ENCODE peak calls at places on chromosome 10, in nine cellular contexts. One of them, this sample, is unnamed.

GRCh38 chr10:11171452-11171851 is 153.8 kb downstream of the CELF2 start:
- DNase-seq in natural killer cell treated with Interleukin-12 subunit alpha and Interleukin-12 subunit beta and Interleukin-15 and Interleukin-18, amount 100 ng/mL, for 72 hours: no peak
- DNase-seq in endothelial cell: no peak
- DNase-seq in heart right ventricle: no peak
- DNase-seq in neural crest cell: no peak
- DNase-seq in stimulated activated CD4-positive, alpha-beta T cell treated with anti-CD3 and anti-CD28 coated beads, Interleukin-1b, Interleukin-23, amount 100 ng/mL, for 1 hour: no peak
- DNase-seq in left ventricle myocardium superior: no peak
- DNase-seq in germinal center: no peak
- DNase-seq in M059J: no peak
- DNase-seq in this sample: no peak

GRCh38 chr10:95655571-95656290 is 780 bp downstream of the ALDH18A1 start:
- DNase-seq in natural killer cell treated with Interleukin-12 subunit alpha and Interleukin-12 subunit beta and Interleukin-15 and Interleukin-18, amount 100 ng/mL, for 72 hours: no peak
- DNase-seq in endothelial cell: no peak
- DNase-seq in heart right ventricle: no peak
- DNase-seq in neural crest cell: peak
- DNase-seq in stimulated activated CD4-positive, alpha-beta T cell treated with anti-CD3 and anti-CD28 coated beads, Interleukin-1b, Interleukin-23, amount 100 ng/mL, for 1 hour: no peak
- DNase-seq in left ventricle myocardium superior: no peak
- DNase-seq in germinal center: peak
- DNase-seq in M059J: peak
- DNase-seq in this sample: no peak

GRCh38 chr10:6398419-6398818 is 181.7 kb downstream of the PRKCQ start:
- DNase-seq in natural killer cell treated with Interleukin-12 subunit alpha and Interleukin-12 subunit beta and Interleukin-15 and Interleukin-18, amount 100 ng/mL, for 72 hours: no peak
- DNase-seq in endothelial cell: no peak
- DNase-seq in heart right ventricle: no peak
- DNase-seq in neural crest cell: no peak
- DNase-seq in stimulated activated CD4-positive, alpha-beta T cell treated with anti-CD3 and anti-CD28 coated beads, Interleukin-1b, Interleukin-23, amount 100 ng/mL, for 1 hour: no peak
- DNase-seq in left ventricle myocardium superior: no peak
- DNase-seq in germinal center: no peak
- DNase-seq in M059J: peak
- DNase-seq in this sample: no peak

GRCh38 chr10:60677541-60678129 is 100.6 kb upstream of the CDK1 start:
- DNase-seq in natural killer cell treated with Interleukin-12 subunit alpha and Interleukin-12 subunit beta and Interleukin-15 and Interleukin-18, amount 100 ng/mL, for 72 hours: no peak
- DNase-seq in endothelial cell: no peak
- DNase-seq in heart right ventricle: no peak
- DNase-seq in neural crest cell: no peak
- DNase-seq in stimulated activated CD4-positive, alpha-beta T cell treated with anti-CD3 and anti-CD28 coated beads, Interleukin-1b, Interleukin-23, amount 100 ng/mL, for 1 hour: no peak
- DNase-seq in left ventricle myocardium superior: no peak
- DNase-seq in germinal center: no peak
- DNase-seq in M059J: no peak
- DNase-seq in this sample: no peak

GRCh38 chr10:34046651-34047050 is 712.2 kb upstream of the NRP1 start:
- DNase-seq in natural killer cell treated with Interleukin-12 subunit alpha and Interleukin-12 subunit beta and Interleukin-15 and Interleukin-18, amount 100 ng/mL, for 72 hours: no peak
- DNase-seq in endothelial cell: no peak
- DNase-seq in heart right ventricle: no peak
- DNase-seq in neural crest cell: no peak
- DNase-seq in stimulated activated CD4-positive, alpha-beta T cell treated with anti-CD3 and anti-CD28 coated beads, Interleukin-1b, Interleukin-23, amount 100 ng/mL, for 1 hour: no peak
- DNase-seq in left ventricle myocardium superior: no peak
- DNase-seq in germinal center: no peak
- DNase-seq in M059J: no peak
- DNase-seq in this sample: no peak

GRCh38 chr10:87000491-87000890 is 19.6 kb upstream of the FAM25A start:
- DNase-seq in natural killer cell treated with Interleukin-12 subunit alpha and Interleukin-12 subunit beta and Interleukin-15 and Interleukin-18, amount 100 ng/mL, for 72 hours: no peak
- DNase-seq in endothelial cell: no peak
- DNase-seq in heart right ventricle: no peak
- DNase-seq in neural crest cell: no peak
- DNase-seq in stimulated activated CD4-positive, alpha-beta T cell treated with anti-CD3 and anti-CD28 coated beads, Interleukin-1b, Interleukin-23, amount 100 ng/mL, for 1 hour: no peak
- DNase-seq in left ventricle myocardium superior: no peak
- DNase-seq in germinal center: no peak
- DNase-seq in M059J: peak
- DNase-seq in this sample: no peak

GRCh38 chr10:63712717-63713115 is 191.5 kb downstream of the REEP3 start:
- DNase-seq in natural killer cell treated with Interleukin-12 subunit alpha and Interleukin-12 subunit beta and Interleukin-15 and Interleukin-18, amount 100 ng/mL, for 72 hours: no peak
- DNase-seq in endothelial cell: no peak
- DNase-seq in heart right ventricle: no peak
- DNase-seq in neural crest cell: no peak
- DNase-seq in stimulated activated CD4-positive, alpha-beta T cell treated with anti-CD3 and anti-CD28 coated beads, Interleukin-1b, Interleukin-23, amount 100 ng/mL, for 1 hour: no peak
- DNase-seq in left ventricle myocardium superior: no peak
- DNase-seq in germinal center: no peak
- DNase-seq in M059J: no peak
- DNase-seq in this sample: no peak

GRCh38 chr10:124597677-124598165 is 136.1 kb downstream of the LHPP start:
- DNase-seq in natural killer cell treated with Interleukin-12 subunit alpha and Interleukin-12 subunit beta and Interleukin-15 and Interleukin-18, amount 100 ng/mL, for 72 hours: peak
- DNase-seq in endothelial cell: no peak
- DNase-seq in heart right ventricle: no peak
- DNase-seq in neural crest cell: no peak
- DNase-seq in stimulated activated CD4-positive, alpha-beta T cell treated with anti-CD3 and anti-CD28 coated beads, Interleukin-1b, Interleukin-23, amount 100 ng/mL, for 1 hour: no peak
- DNase-seq in left ventricle myocardium superior: peak
- DNase-seq in germinal center: no peak
- DNase-seq in M059J: no peak
- DNase-seq in this sample: no peak

GRCh38 chr10:80453392-80453714 is 757 bp upstream of the TSPAN14 start:
- DNase-seq in natural killer cell treated with Interleukin-12 subunit alpha and Interleukin-12 subunit beta and Interleukin-15 and Interleukin-18, amount 100 ng/mL, for 72 hours: no peak
- DNase-seq in endothelial cell: no peak
- DNase-seq in heart right ventricle: no peak
- DNase-seq in neural crest cell: no peak
- DNase-seq in stimulated activated CD4-positive, alpha-beta T cell treated with anti-CD3 and anti-CD28 coated beads, Interleukin-1b, Interleukin-23, amount 100 ng/mL, for 1 hour: no peak
- DNase-seq in left ventricle myocardium superior: no peak
- DNase-seq in germinal center: no peak
- DNase-seq in M059J: no peak
- DNase-seq in this sample: no peak

GRCh38 chr10:49178489-49179471 is 9.4 kb downstream of the TMEM273 start:
- DNase-seq in natural killer cell treated with Interleukin-12 subunit alpha and Interleukin-12 subunit beta and Interleukin-15 and Interleukin-18, amount 100 ng/mL, for 72 hours: no peak
- DNase-seq in endothelial cell: no peak
- DNase-seq in heart right ventricle: no peak
- DNase-seq in neural crest cell: no peak
- DNase-seq in stimulated activated CD4-positive, alpha-beta T cell treated with anti-CD3 and anti-CD28 coated beads, Interleukin-1b, Interleukin-23, amount 100 ng/mL, for 1 hour: no peak
- DNase-seq in left ventricle myocardium superior: no peak
- DNase-seq in germinal center: peak
- DNase-seq in M059J: no peak
- DNase-seq in this sample: no peak

GRCh38 chr10:4343798-4344370 is 482.1 kb upstream of the AKR1E2 start:
- DNase-seq in natural killer cell treated with Interleukin-12 subunit alpha and Interleukin-12 subunit beta and Interleukin-15 and Interleukin-18, amount 100 ng/mL, for 72 hours: no peak
- DNase-seq in endothelial cell: no peak
- DNase-seq in heart right ventricle: no peak
- DNase-seq in neural crest cell: no peak
- DNase-seq in stimulated activated CD4-positive, alpha-beta T cell treated with anti-CD3 and anti-CD28 coated beads, Interleukin-1b, Interleukin-23, amount 100 ng/mL, for 1 hour: no peak
- DNase-seq in left ventricle myocardium superior: no peak
- DNase-seq in germinal center: no peak
- DNase-seq in M059J: no peak
- DNase-seq in this sample: no peak

GRCh38 chr10:102644066-102644645 is at the start of gene TRIM8:
- DNase-seq in natural killer cell treated with Interleukin-12 subunit alpha and Interleukin-12 subunit beta and Interleukin-15 and Interleukin-18, amount 100 ng/mL, for 72 hours: peak
- DNase-seq in endothelial cell: peak
- DNase-seq in heart right ventricle: no peak
- DNase-seq in neural crest cell: peak
- DNase-seq in stimulated activated CD4-positive, alpha-beta T cell treated with anti-CD3 and anti-CD28 coated beads, Interleukin-1b, Interleukin-23, amount 100 ng/mL, for 1 hour: no peak
- DNase-seq in left ventricle myocardium superior: peak
- DNase-seq in germinal center: peak
- DNase-seq in M059J: peak
- DNase-seq in this sample: no peak

GRCh38 chr10:62374862-62375710 is 917 bp downstream of the ZNF365 start:
- DNase-seq in natural killer cell treated with Interleukin-12 subunit alpha and Interleukin-12 subunit beta and Interleukin-15 and Interleukin-18, amount 100 ng/mL, for 72 hours: no peak
- DNase-seq in endothelial cell: no peak
- DNase-seq in heart right ventricle: no peak
- DNase-seq in neural crest cell: no peak
- DNase-seq in stimulated activated CD4-positive, alpha-beta T cell treated with anti-CD3 and anti-CD28 coated beads, Interleukin-1b, Interleukin-23, amount 100 ng/mL, for 1 hour: no peak
- DNase-seq in left ventricle myocardium superior: no peak
- DNase-seq in germinal center: peak
- DNase-seq in M059J: peak
- DNase-seq in this sample: no peak

GRCh38 chr10:44465430-44466115 is 80.7 kb upstream of the CXCL12 start:
- DNase-seq in natural killer cell treated with Interleukin-12 subunit alpha and Interleukin-12 subunit beta and Interleukin-15 and Interleukin-18, amount 100 ng/mL, for 72 hours: no peak
- DNase-seq in endothelial cell: no peak
- DNase-seq in heart right ventricle: no peak
- DNase-seq in neural crest cell: no peak
- DNase-seq in stimulated activated CD4-positive, alpha-beta T cell treated with anti-CD3 and anti-CD28 coated beads, Interleukin-1b, Interleukin-23, amount 100 ng/mL, for 1 hour: no peak
- DNase-seq in left ventricle myocardium superior: no peak
- DNase-seq in germinal center: no peak
- DNase-seq in M059J: peak
- DNase-seq in this sample: no peak

GRCh38 chr10:73647211-73647874 is 6.1 kb upstream of the MYOZ1 start:
- DNase-seq in natural killer cell treated with Interleukin-12 subunit alpha and Interleukin-12 subunit beta and Interleukin-15 and Interleukin-18, amount 100 ng/mL, for 72 hours: no peak
- DNase-seq in endothelial cell: peak
- DNase-seq in heart right ventricle: no peak
- DNase-seq in neural crest cell: peak
- DNase-seq in stimulated activated CD4-positive, alpha-beta T cell treated with anti-CD3 and anti-CD28 coated beads, Interleukin-1b, Interleukin-23, amount 100 ng/mL, for 1 hour: no peak
- DNase-seq in left ventricle myocardium superior: peak
- DNase-seq in germinal center: peak
- DNase-seq in M059J: no peak
- DNase-seq in this sample: no peak

GRCh38 chr10:63819753-63820347 is 298.6 kb downstream of the REEP3 start:
- DNase-seq in natural killer cell treated with Interleukin-12 subunit alpha and Interleukin-12 subunit beta and Interleukin-15 and Interleukin-18, amount 100 ng/mL, for 72 hours: no peak
- DNase-seq in endothelial cell: peak
- DNase-seq in heart right ventricle: peak
- DNase-seq in neural crest cell: peak
- DNase-seq in stimulated activated CD4-positive, alpha-beta T cell treated with anti-CD3 and anti-CD28 coated beads, Interleukin-1b, Interleukin-23, amount 100 ng/mL, for 1 hour: no peak
- DNase-seq in left ventricle myocardium superior: peak
- DNase-seq in germinal center: peak
- DNase-seq in M059J: peak
- DNase-seq in this sample: no peak

GRCh38 chr10:125201108-125201524 is 40.8 kb upstream of the CTBP2 start:
- DNase-seq in natural killer cell treated with Interleukin-12 subunit alpha and Interleukin-12 subunit beta and Interleukin-15 and Interleukin-18, amount 100 ng/mL, for 72 hours: no peak
- DNase-seq in endothelial cell: no peak
- DNase-seq in heart right ventricle: no peak
- DNase-seq in neural crest cell: no peak
- DNase-seq in stimulated activated CD4-positive, alpha-beta T cell treated with anti-CD3 and anti-CD28 coated beads, Interleukin-1b, Interleukin-23, amount 100 ng/mL, for 1 hour: no peak
- DNase-seq in left ventricle myocardium superior: no peak
- DNase-seq in germinal center: no peak
- DNase-seq in M059J: peak
- DNase-seq in this sample: no peak

GRCh38 chr10:4623757-4624420 is 202.1 kb upstream of the AKR1E2 start:
- DNase-seq in natural killer cell treated with Interleukin-12 subunit alpha and Interleukin-12 subunit beta and Interleukin-15 and Interleukin-18, amount 100 ng/mL, for 72 hours: no peak
- DNase-seq in endothelial cell: no peak
- DNase-seq in heart right ventricle: no peak
- DNase-seq in neural crest cell: no peak
- DNase-seq in stimulated activated CD4-positive, alpha-beta T cell treated with anti-CD3 and anti-CD28 coated beads, Interleukin-1b, Interleukin-23, amount 100 ng/mL, for 1 hour: no peak
- DNase-seq in left ventricle myocardium superior: no peak
- DNase-seq in germinal center: no peak
- DNase-seq in M059J: no peak
- DNase-seq in this sample: no peak

GRCh38 chr10:58981846-58982245 is 194.6 kb upstream of the PHYHIPL start:
- DNase-seq in natural killer cell treated with Interleukin-12 subunit alpha and Interleukin-12 subunit beta and Interleukin-15 and Interleukin-18, amount 100 ng/mL, for 72 hours: no peak
- DNase-seq in endothelial cell: no peak
- DNase-seq in heart right ventricle: no peak
- DNase-seq in neural crest cell: no peak
- DNase-seq in stimulated activated CD4-positive, alpha-beta T cell treated with anti-CD3 and anti-CD28 coated beads, Interleukin-1b, Interleukin-23, amount 100 ng/mL, for 1 hour: no peak
- DNase-seq in left ventricle myocardium superior: no peak
- DNase-seq in germinal center: no peak
- DNase-seq in M059J: no peak
- DNase-seq in this sample: no peak

GRCh38 chr10:35470535-35470934 is 134.2 kb downstream of the CCNY start:
- DNase-seq in natural killer cell treated with Interleukin-12 subunit alpha and Interleukin-12 subunit beta and Interleukin-15 and Interleukin-18, amount 100 ng/mL, for 72 hours: no peak
- DNase-seq in endothelial cell: peak
- DNase-seq in heart right ventricle: no peak
- DNase-seq in neural crest cell: no peak
- DNase-seq in stimulated activated CD4-positive, alpha-beta T cell treated with anti-CD3 and anti-CD28 coated beads, Interleukin-1b, Interleukin-23, amount 100 ng/mL, for 1 hour: no peak
- DNase-seq in left ventricle myocardium superior: peak
- DNase-seq in germinal center: no peak
- DNase-seq in M059J: no peak
- DNase-seq in this sample: no peak

GRCh38 chr10:11097686-11098085 is 80.0 kb downstream of the CELF2 start:
- DNase-seq in natural killer cell treated with Interleukin-12 subunit alpha and Interleukin-12 subunit beta and Interleukin-15 and Interleukin-18, amount 100 ng/mL, for 72 hours: no peak
- DNase-seq in endothelial cell: no peak
- DNase-seq in heart right ventricle: no peak
- DNase-seq in neural crest cell: no peak
- DNase-seq in stimulated activated CD4-positive, alpha-beta T cell treated with anti-CD3 and anti-CD28 coated beads, Interleukin-1b, Interleukin-23, amount 100 ng/mL, for 1 hour: no peak
- DNase-seq in left ventricle myocardium superior: no peak
- DNase-seq in germinal center: no peak
- DNase-seq in M059J: no peak
- DNase-seq in this sample: no peak

GRCh38 chr10:88186335-88186734 is 322.9 kb downstream of the PTEN start:
- DNase-seq in natural killer cell treated with Interleukin-12 subunit alpha and Interleukin-12 subunit beta and Interleukin-15 and Interleukin-18, amount 100 ng/mL, for 72 hours: no peak
- DNase-seq in endothelial cell: no peak
- DNase-seq in heart right ventricle: no peak
- DNase-seq in neural crest cell: no peak
- DNase-seq in stimulated activated CD4-positive, alpha-beta T cell treated with anti-CD3 and anti-CD28 coated beads, Interleukin-1b, Interleukin-23, amount 100 ng/mL, for 1 hour: no peak
- DNase-seq in left ventricle myocardium superior: no peak
- DNase-seq in germinal center: no peak
- DNase-seq in M059J: peak
- DNase-seq in this sample: no peak

GRCh38 chr10:74021248-74022055 is 23.5 kb downstream of the VCL start:
- DNase-seq in natural killer cell treated with Interleukin-12 subunit alpha and Interleukin-12 subunit beta and Interleukin-15 and Interleukin-18, amount 100 ng/mL, for 72 hours: no peak
- DNase-seq in endothelial cell: no peak
- DNase-seq in heart right ventricle: no peak
- DNase-seq in neural crest cell: no peak
- DNase-seq in stimulated activated CD4-positive, alpha-beta T cell treated with anti-CD3 and anti-CD28 coated beads, Interleukin-1b, Interleukin-23, amount 100 ng/mL, for 1 hour: no peak
- DNase-seq in left ventricle myocardium superior: no peak
- DNase-seq in germinal center: no peak
- DNase-seq in M059J: peak
- DNase-seq in this sample: no peak

GRCh38 chr10:111085690-111086353 is 9.0 kb downstream of the ADRA2A start:
- DNase-seq in natural killer cell treated with Interleukin-12 subunit alpha and Interleukin-12 subunit beta and Interleukin-15 and Interleukin-18, amount 100 ng/mL, for 72 hours: no peak
- DNase-seq in endothelial cell: no peak
- DNase-seq in heart right ventricle: no peak
- DNase-seq in neural crest cell: no peak
- DNase-seq in stimulated activated CD4-positive, alpha-beta T cell treated with anti-CD3 and anti-CD28 coated beads, Interleukin-1b, Interleukin-23, amount 100 ng/mL, for 1 hour: no peak
- DNase-seq in left ventricle myocardium superior: no peak
- DNase-seq in germinal center: no peak
- DNase-seq in M059J: no peak
- DNase-seq in this sample: no peak

GRCh38 chr10:132446661-132447445 is 49.9 kb downstream of the PWWP2B start:
- DNase-seq in natural killer cell treated with Interleukin-12 subunit alpha and Interleukin-12 subunit beta and Interleukin-15 and Interleukin-18, amount 100 ng/mL, for 72 hours: peak
- DNase-seq in endothelial cell: peak
- DNase-seq in heart right ventricle: no peak
- DNase-seq in neural crest cell: no peak
- DNase-seq in stimulated activated CD4-positive, alpha-beta T cell treated with anti-CD3 and anti-CD28 coated beads, Interleukin-1b, Interleukin-23, amount 100 ng/mL, for 1 hour: peak
- DNase-seq in left ventricle myocardium superior: peak
- DNase-seq in germinal center: no peak
- DNase-seq in M059J: peak
- DNase-seq in this sample: no peak

This sample was measured in NCI-H187.